ENCODE peak calls at places on chromosomes 1 and 21, in ten cellular contexts. One of them, this sample, is unnamed.

GRCh38 chr1:199946305-199947155 is 81.0 kb upstream of the NR5A2 start:
- DNase-seq in lower lobe of right lung: no peak
- DNase-seq in H7: no peak
- DNase-seq in pancreas: no peak
- DNase-seq in body of pancreas: no peak
- DNase-seq in AG10803: no peak
- DNase-seq in right cardiac atrium: no peak
- DNase-seq in tibial nerve: no peak
- DNase-seq in IMR-90: no peak
- DNase-seq in endodermal cell: no peak
- DNase-seq in this sample: no peak

GRCh38 chr1:40709100-40709801 is 17.7 kb downstream of the NFYC start:
- DNase-seq in right cardiac atrium: peak
- DNase-seq in lower lobe of right lung: peak
- DNase-seq in H7: peak
- DNase-seq in AG10803: peak
- DNase-seq in pancreas: no peak
- DNase-seq in endodermal cell: peak
- DNase-seq in IMR-90: peak
- DNase-seq in body of pancreas: peak
- DNase-seq in tibial nerve: peak
- DNase-seq in this sample: peak

GRCh38 chr1:207024202-207025143 is 8.1 kb downstream of the C1orf116 start:
- DNase-seq in lower lobe of right lung: no peak
- DNase-seq in tibial nerve: no peak
- DNase-seq in IMR-90: no peak
- DNase-seq in body of pancreas: no peak
- DNase-seq in endodermal cell: no peak
- DNase-seq in pancreas: no peak
- DNase-seq in right cardiac atrium: peak
- DNase-seq in AG10803: no peak
- DNase-seq in H7: peak
- DNase-seq in this sample: peak

GRCh38 chr1:203695116-203695515 is 68.5 kb downstream of the ATP2B4 start:
- DNase-seq in pancreas: no peak
- DNase-seq in AG10803: peak
- DNase-seq in endodermal cell: no peak
- DNase-seq in lower lobe of right lung: no peak
- DNase-seq in right cardiac atrium: peak
- DNase-seq in body of pancreas: no peak
- DNase-seq in tibial nerve: no peak
- DNase-seq in IMR-90: no peak
- DNase-seq in H7: no peak
- DNase-seq in this sample: peak

GRCh38 chr1:51622455-51622913 is 5.6 kb downstream of the OSBPL9 start:
- DNase-seq in H7: no peak
- DNase-seq in IMR-90: peak
- DNase-seq in tibial nerve: peak
- DNase-seq in right cardiac atrium: peak
- DNase-seq in lower lobe of right lung: no peak
- DNase-seq in body of pancreas: peak
- DNase-seq in pancreas: no peak
- DNase-seq in endodermal cell: peak
- DNase-seq in AG10803: peak
- DNase-seq in this sample: peak

GRCh38 chr1:45687753-45688737 is at the start of gene TMEM69:
- DNase-seq in body of pancreas: peak
- DNase-seq in AG10803: peak
- DNase-seq in IMR-90: peak
- DNase-seq in right cardiac atrium: peak
- DNase-seq in pancreas: peak
- DNase-seq in tibial nerve: peak
- DNase-seq in lower lobe of right lung: peak
- DNase-seq in H7: peak
- DNase-seq in endodermal cell: peak
- DNase-seq in this sample: peak

GRCh38 chr1:3928622-3929021 is 28.6 kb upstream of the C1orf174 start:
- DNase-seq in right cardiac atrium: no peak
- DNase-seq in AG10803: no peak
- DNase-seq in lower lobe of right lung: no peak
- DNase-seq in pancreas: peak
- DNase-seq in body of pancreas: no peak
- DNase-seq in IMR-90: no peak
- DNase-seq in endodermal cell: no peak
- DNase-seq in tibial nerve: no peak
- DNase-seq in H7: no peak
- DNase-seq in this sample: no peak

GRCh38 chr1:161190962-161191521 is 7.8 kb downstream of the ADAMTS4 start:
- DNase-seq in body of pancreas: no peak
- DNase-seq in H7: peak
- DNase-seq in tibial nerve: no peak
- DNase-seq in AG10803: no peak
- DNase-seq in right cardiac atrium: peak
- DNase-seq in pancreas: no peak
- DNase-seq in IMR-90: no peak
- DNase-seq in endodermal cell: peak
- DNase-seq in lower lobe of right lung: no peak
- DNase-seq in this sample: no peak

GRCh38 chr1:74689800-74690696 is 16.5 kb upstream of the ERICH3 start:
- DNase-seq in body of pancreas: peak
- DNase-seq in IMR-90: peak
- DNase-seq in lower lobe of right lung: no peak
- DNase-seq in H7: peak
- DNase-seq in AG10803: peak
- DNase-seq in right cardiac atrium: no peak
- DNase-seq in tibial nerve: peak
- DNase-seq in pancreas: no peak
- DNase-seq in endodermal cell: peak
- DNase-seq in this sample: peak

DNA sequence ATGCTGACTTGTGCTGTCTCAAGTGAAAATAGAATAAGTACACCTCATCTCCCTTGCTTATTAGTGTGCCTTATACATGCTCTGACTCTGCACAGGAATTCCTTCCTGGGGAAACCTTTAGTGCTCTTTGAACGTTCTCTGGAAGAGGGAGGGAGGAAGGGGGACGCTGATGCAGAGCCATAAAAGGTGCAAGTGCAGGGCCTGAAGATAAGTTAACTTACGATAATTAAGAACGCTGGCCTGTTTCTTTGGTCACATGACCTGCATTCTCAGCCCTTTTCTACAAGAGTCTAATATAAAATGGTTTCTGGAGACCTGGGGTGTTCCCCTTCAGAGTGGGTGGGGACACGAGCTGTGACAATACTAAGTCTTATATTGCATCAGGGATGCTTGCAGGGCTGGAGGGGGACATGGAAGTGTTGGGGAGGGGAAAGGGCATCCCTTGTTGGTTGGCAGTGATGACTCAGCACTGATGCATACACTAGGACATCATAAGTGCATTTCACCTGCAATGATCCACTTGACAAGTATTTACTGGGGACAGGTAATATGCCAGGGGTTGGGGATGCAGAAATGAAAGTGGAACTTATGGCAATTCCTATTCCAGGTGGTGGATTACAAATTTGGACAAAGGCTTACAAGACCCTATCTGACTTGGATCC is 26.3 kb upstream of the KIAA0040 start:
- DNase-seq in right cardiac atrium: no peak
- DNase-seq in AG10803: no peak
- DNase-seq in endodermal cell: no peak
- DNase-seq in tibial nerve: no peak
- DNase-seq in lower lobe of right lung: no peak
- DNase-seq in pancreas: no peak
- DNase-seq in body of pancreas: no peak
- DNase-seq in IMR-90: no peak
- DNase-seq in H7: no peak
- DNase-seq in this sample: no peak
- H3K4me3 ChIP-seq in right cardiac atrium: no peak
- H3K4me3 ChIP-seq in AG10803: no peak
- H3K4me3 ChIP-seq in endodermal cell: no peak
- H3K4me3 ChIP-seq in tibial nerve: no peak
- H3K4me3 ChIP-seq in lower lobe of right lung: no peak
- H3K4me3 ChIP-seq in pancreas: no peak
- H3K4me3 ChIP-seq in body of pancreas: no peak
- H3K4me3 ChIP-seq in IMR-90: no peak
- H3K4me3 ChIP-seq in H7: no peak
- H3K4me3 ChIP-seq in this sample: no peak

DNA sequence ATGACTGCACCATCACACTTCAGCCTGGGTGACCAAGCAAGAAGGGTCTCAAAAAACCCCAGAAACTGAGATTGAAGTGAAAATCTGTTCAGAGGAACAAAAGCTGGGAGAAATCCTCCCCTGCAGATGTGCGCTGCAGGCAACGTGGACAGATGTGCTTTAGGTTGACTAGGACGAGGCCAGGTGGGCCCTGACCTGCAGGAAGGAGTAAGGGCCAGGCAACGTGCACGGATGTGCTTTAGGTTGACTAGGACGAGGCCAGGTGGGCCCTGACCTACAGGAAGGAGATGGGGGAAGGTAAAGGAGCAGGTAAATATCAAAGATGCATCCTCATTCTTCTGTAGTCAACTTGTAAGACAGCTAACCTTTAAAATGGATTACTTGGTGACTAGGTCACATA is 2.5 kb upstream of the KRTAP12-1 start:
- DNase-seq in AG10803: no peak
- DNase-seq in lower lobe of right lung: no peak
- DNase-seq in body of pancreas: no peak
- DNase-seq in endodermal cell: no peak
- DNase-seq in pancreas: no peak
- DNase-seq in tibial nerve: no peak
- DNase-seq in right cardiac atrium: no peak
- DNase-seq in IMR-90: no peak
- DNase-seq in H7: no peak
- DNase-seq in this sample: no peak
- H3K4me3 ChIP-seq in AG10803: no peak
- H3K4me3 ChIP-seq in lower lobe of right lung: no peak
- H3K4me3 ChIP-seq in body of pancreas: no peak
- H3K4me3 ChIP-seq in endodermal cell: no peak
- H3K4me3 ChIP-seq in pancreas: no peak
- H3K4me3 ChIP-seq in tibial nerve: no peak
- H3K4me3 ChIP-seq in right cardiac atrium: no peak
- H3K4me3 ChIP-seq in IMR-90: no peak
- H3K4me3 ChIP-seq in H7: no peak
- H3K4me3 ChIP-seq in this sample: no peak

DNA sequence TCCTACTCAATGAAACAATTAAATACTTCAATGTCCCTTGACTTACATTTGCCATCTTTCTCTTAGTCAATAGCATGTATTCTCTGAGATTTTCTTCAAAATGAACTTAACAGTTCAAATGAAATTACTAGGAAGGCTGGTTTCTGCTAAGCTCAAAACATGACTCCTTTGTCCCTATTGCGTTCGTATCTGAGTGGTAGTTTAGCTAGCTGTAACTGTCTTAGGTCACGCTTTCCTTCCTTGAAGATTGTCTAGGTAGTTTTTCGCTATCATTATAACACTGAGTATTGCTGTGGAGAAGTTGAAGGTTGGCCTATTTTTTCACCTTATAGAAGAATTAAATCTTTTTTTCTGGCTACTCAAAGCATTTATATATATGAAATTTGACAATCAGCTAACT is 1535.2 kb downstream of the PLA2G4A start:
- DNase-seq in H7: no peak
- DNase-seq in endodermal cell: no peak
- DNase-seq in right cardiac atrium: no peak
- DNase-seq in AG10803: no peak
- DNase-seq in tibial nerve: no peak
- DNase-seq in pancreas: no peak
- DNase-seq in body of pancreas: no peak
- DNase-seq in lower lobe of right lung: no peak
- DNase-seq in IMR-90: no peak
- DNase-seq in this sample: no peak
- H3K4me3 ChIP-seq in H7: no peak
- H3K4me3 ChIP-seq in endodermal cell: no peak
- H3K4me3 ChIP-seq in right cardiac atrium: no peak
- H3K4me3 ChIP-seq in AG10803: no peak
- H3K4me3 ChIP-seq in tibial nerve: no peak
- H3K4me3 ChIP-seq in pancreas: no peak
- H3K4me3 ChIP-seq in body of pancreas: no peak
- H3K4me3 ChIP-seq in lower lobe of right lung: no peak
- H3K4me3 ChIP-seq in IMR-90: no peak
- H3K4me3 ChIP-seq in this sample: no peak

GRCh38 chr1:234216116-234216703 is 157.0 kb upstream of the COA6 start:
- DNase-seq in body of pancreas: no peak
- DNase-seq in tibial nerve: no peak
- DNase-seq in endodermal cell: no peak
- DNase-seq in IMR-90: no peak
- DNase-seq in H7: no peak
- DNase-seq in right cardiac atrium: no peak
- DNase-seq in pancreas: no peak
- DNase-seq in AG10803: no peak
- DNase-seq in lower lobe of right lung: no peak
- DNase-seq in this sample: no peak

GRCh38 chr1:234212764-234213406 is 160.4 kb upstream of the COA6 start:
- DNase-seq in right cardiac atrium: no peak
- DNase-seq in body of pancreas: peak
- DNase-seq in IMR-90: peak
- DNase-seq in lower lobe of right lung: no peak
- DNase-seq in endodermal cell: peak
- DNase-seq in AG10803: peak
- DNase-seq in H7: peak
- DNase-seq in tibial nerve: no peak
- DNase-seq in pancreas: no peak
- DNase-seq in this sample: peak

GRCh38 chr1:234214911-234215892 is 158.1 kb upstream of the COA6 start:
- DNase-seq in IMR-90: no peak
- DNase-seq in H7: peak
- DNase-seq in AG10803: no peak
- DNase-seq in pancreas: peak
- DNase-seq in right cardiac atrium: no peak
- DNase-seq in tibial nerve: no peak
- DNase-seq in endodermal cell: peak
- DNase-seq in body of pancreas: peak
- DNase-seq in lower lobe of right lung: peak
- DNase-seq in this sample: no peak

GRCh38 chr1:234213576-234214128 is 159.6 kb upstream of the COA6 start:
- DNase-seq in H7: no peak
- DNase-seq in tibial nerve: no peak
- DNase-seq in lower lobe of right lung: no peak
- DNase-seq in pancreas: no peak
- DNase-seq in IMR-90: no peak
- DNase-seq in endodermal cell: peak
- DNase-seq in body of pancreas: no peak
- DNase-seq in right cardiac atrium: no peak
- DNase-seq in AG10803: no peak
- DNase-seq in this sample: no peak

DNA sequence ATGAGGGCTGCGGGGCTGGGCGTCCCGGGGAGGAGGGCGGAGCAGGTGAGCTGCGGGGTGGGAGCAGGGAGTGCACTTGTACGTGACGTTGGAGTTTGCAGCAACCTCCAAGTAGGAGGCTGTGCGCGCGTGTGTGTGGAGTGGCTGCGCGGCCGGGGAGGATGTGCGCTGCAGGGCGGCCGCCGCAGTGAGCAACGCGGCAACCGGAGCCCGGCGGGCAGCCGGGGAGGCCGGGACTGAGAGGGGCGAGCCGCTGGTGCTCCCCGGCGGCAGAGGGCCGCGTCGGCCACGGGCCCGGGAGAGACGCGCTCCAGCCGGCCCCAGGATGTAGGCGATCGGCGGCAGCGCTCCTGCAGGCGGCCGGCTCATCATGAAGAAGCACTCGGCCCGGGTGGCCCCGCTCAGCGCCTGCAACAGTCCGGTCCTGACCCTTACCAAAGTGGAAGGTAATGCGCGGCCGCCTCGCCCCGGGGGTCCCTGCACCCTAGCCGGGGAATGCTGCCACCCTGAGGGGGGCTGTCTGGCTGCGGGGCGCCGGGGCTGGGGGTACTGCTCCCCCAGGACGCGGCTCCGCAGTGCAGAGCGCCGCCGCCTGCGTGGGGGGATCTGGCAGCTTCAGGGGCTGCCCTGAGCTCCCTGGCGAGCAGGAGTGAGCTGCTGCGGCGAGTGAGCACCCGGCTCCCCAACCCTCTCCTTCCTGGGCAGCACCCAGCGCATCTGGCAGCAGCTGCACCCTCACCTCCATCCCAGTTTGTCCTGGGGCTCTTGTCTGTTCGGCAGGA is 158.9 kb upstream of the COA6 start:
- DNase-seq in right cardiac atrium: peak
- DNase-seq in H7: peak
- DNase-seq in body of pancreas: peak
- DNase-seq in endodermal cell: peak
- DNase-seq in lower lobe of right lung: peak
- DNase-seq in AG10803: peak
- DNase-seq in tibial nerve: no peak
- DNase-seq in IMR-90: peak
- DNase-seq in pancreas: peak
- DNase-seq in this sample: no peak
- H3K4me3 ChIP-seq in right cardiac atrium: peak
- H3K4me3 ChIP-seq in H7: peak
- H3K4me3 ChIP-seq in body of pancreas: peak
- H3K4me3 ChIP-seq in endodermal cell: peak
- H3K4me3 ChIP-seq in lower lobe of right lung: peak
- H3K4me3 ChIP-seq in AG10803: peak
- H3K4me3 ChIP-seq in tibial nerve: peak
- H3K4me3 ChIP-seq in IMR-90: peak
- H3K4me3 ChIP-seq in pancreas: peak
- H3K4me3 ChIP-seq in this sample: peak